ENCODE peak calls at places on chromosome 3, in four cellular contexts. Z, X, A and O are unnamed samples.

GRCh38 chr3:46112984-46113383 is 85.7 kb upstream of the XCR1 start:
- DNase-seq in X (no peak), Z (no peak), A (no peak), O (no peak)

GRCh38 chr3:13401149-13401548 is 19.0 kb downstream of the NUP210 start:
- DNase-seq in X (no peak), Z (no peak), A (no peak), O (no peak)

GRCh38 chr3:9439331-9439730 is 41.9 kb downstream of the SETD5 start:
- DNase-seq in X (no peak), Z (no peak), A (no peak), O (no peak)

GRCh38 chr3:125403789-125404188 is 28.7 kb upstream of the ZNF148 start:
- DNase-seq in Z (peak; percentile 64), A (peak; percentile 51), X (no peak), O (no peak)

GRCh38 chr3:9400626-9401025 is 3.2 kb downstream of the SETD5 start:
- DNase-seq in X (no peak), A (no peak), Z (no peak), O (no peak)

GRCh38 chr3:16112910-16113504 is 61.5 kb upstream of the GALNT15 start:
- DNase-seq in Z (peak; percentile 42), X (no peak), A (peak; percentile 28), O (no peak)

GRCh38 chr3:43062556-43063040 is 43.3 kb downstream of the POMGNT2 start:
- DNase-seq in Z (no peak), A (no peak), X (no peak), O (no peak)

GRCh38 chr3:23824699-23825444 is 19.1 kb downstream of the UBE2E1 start:
- DNase-seq in Z (no peak), A (no peak), X (no peak), O (no peak)

GRCh38 chr3:119018690-119019463 is 15.8 kb downstream of the IGSF11 start:
- DNase-seq in X (no peak), A (no peak), Z (no peak), O (no peak)

GRCh38 chr3:188196232-188196990 is 42.5 kb downstream of the LPP start:
- DNase-seq in Z (no peak), X (no peak), A (no peak), O (no peak)

GRCh38 chr3:45443459-45443858 is 55.1 kb downstream of the LARS2 start:
- DNase-seq in A (no peak), X (no peak), Z (peak; percentile 28), O (no peak)

GRCh38 chr3:112633757-112634156 is 7.2 kb downstream of the CCDC80 start:
- DNase-seq in Z (no peak), A (no peak), X (no peak), O (no peak)

GRCh38 chr3:152497457-152497856 is 228.7 kb downstream of the MBNL1 start:
- DNase-seq in Z (peak; percentile 20), A (no peak), X (no peak), O (peak; percentile 46)

GRCh38 chr3:10702961-10703740 is 112.9 kb upstream of the SLC6A11 start:
- DNase-seq in Z (peak; percentile 20), A (no peak), X (no peak), O (no peak)

GRCh38 chr3:26104856-26105255 is 315.0 kb downstream of the OXSM start:
- DNase-seq in A (no peak), X (no peak), Z (no peak), O (no peak)

GRCh38 chr3:9666704-9667445 is 17.6 kb downstream of the MTMR14 start:
- DNase-seq in A (no peak), Z (no peak), X (no peak), O (no peak)

GRCh38 chr3:49053543-49053942 is 24.3 kb upstream of the IMPDH2 start:
- DNase-seq in Z (no peak), X (no peak), A (no peak), O (no peak)